ENCODE peak calls at places on chromosomes 6 and 20, in seven cellular contexts. M is endodermal cell, X is sigmoid colon, J is HEK293T, O is upper lobe of right lung, B is mucosa of descending colon, E is iPS-NIHi11. K is an unnamed sample.

GRCh38 chr20:34407962-34408474 is 44.9 kb downstream of the ITCH start:
- DNase-seq in M (no peak), X (no peak), J (no peak), O (no peak), B (no peak), E (no peak), K (no peak)

GRCh38 chr6:11153447-11153846 is 41.9 kb upstream of the ERVFRD-1 start:
- DNase-seq in M (no peak), X (no peak), J (no peak), O (no peak), B (no peak), E (no peak), K (no peak)

GRCh38 chr6:33632603-33633039 is 11.5 kb downstream of the ITPR3 start:
- DNase-seq in M (peak), X (no peak), J (peak), O (no peak), B (peak), E (peak), K (peak)

GRCh38 chr6:49535795-49536194 is 14.7 kb upstream of the C6orf141 start:
- DNase-seq in M (no peak), X (no peak), J (no peak), O (no peak), B (no peak), E (no peak), K (no peak)

GRCh38 chr6:121521164-121521555 is 85.7 kb downstream of the GJA1 start:
- DNase-seq in M (no peak), X (no peak), J (no peak), O (no peak), B (no peak), E (no peak), K (no peak)

GRCh38 chr6:167145468-167145867 is 12.3 kb downstream of the GPR31 start:
- DNase-seq in M (no peak), X (no peak), J (no peak), O (no peak), B (no peak), E (no peak), K (peak)

GRCh38 chr6:10521104-10521808 is at the start of gene GCNT2:
- DNase-seq in M (peak), X (no peak), J (peak), O (no peak), B (no peak), E (peak), K (peak)

GRCh38 chr6:133467982-133468380 is 226.8 kb downstream of the EYA4 start:
- DNase-seq in M (no peak), X (no peak), J (no peak), O (no peak), B (no peak), E (no peak), K (no peak)

GRCh38 chr6:92690997-92691599 is 728.3 kb downstream of the EPHA7 start:
- DNase-seq in M (no peak), X (no peak), J (no peak), O (no peak), B (no peak), E (no peak), K (no peak)

K was measured in left kidney.